ENCODE peak calls at places on chromosomes 11 and 22, in four cellular contexts. B is foreskin keratinocyte; V is CD4-positive, alpha-beta T cell; H is right atrium auricular region. N is an unnamed sample.

GRCh38 chr11:124763156-124763947 is 1.3 kb upstream of the ESAM start:
- DNase-seq in B (no peak), V (peak), H (no peak), N (peak)

GRCh38 chr11:10654211-10655150 is 39.1 kb downstream of the IRAG1 start:
- DNase-seq in B (peak), V (no peak), H (no peak), N (no peak)

GRCh38 chr11:28169816-28170215 is 61.6 kb downstream of the METTL15 start:
- DNase-seq in B (no peak), V (no peak), H (no peak), N (no peak)

GRCh38 chr11:76391039-76391438 is 9.9 kb downstream of the GVQW3 start:
- DNase-seq in B (no peak), V (no peak), H (no peak), N (no peak)

GRCh38 chr11:104678408-104678807 is 219.9 kb downstream of the CASP12 start:
- DNase-seq in B (peak), V (no peak), H (no peak), N (no peak)

GRCh38 chr11:134074766-134075165 is 5.9 kb downstream of the JAM3 start:
- DNase-seq in B (no peak), V (no peak), H (no peak), N (no peak)

GRCh38 chr11:78684377-78684776 is 109.7 kb upstream of the NARS2 start:
- DNase-seq in B (no peak), V (no peak), H (no peak), N (no peak)

GRCh38 chr11:120023120-120023519 is 114.8 kb downstream of the TRIM29 start:
- DNase-seq in B (no peak), V (no peak), H (no peak), N (no peak)

GRCh38 chr11:95132956-95133355 is 43.3 kb downstream of the ENDOD1 start:
- DNase-seq in B (no peak), V (no peak), H (no peak), N (no peak)

GRCh38 chr11:35402751-35403454 is 16.5 kb downstream of the SLC1A2 start:
- DNase-seq in B (no peak), V (no peak), H (no peak), N (no peak)

GRCh38 chr22:41285441-41285819 is 557 bp downstream of the RANGAP1 start:
- DNase-seq in B (peak), V (peak), H (peak), N (peak)

GRCh38 chr11:98549571-98549970 is 471.2 kb upstream of the CNTN5 start:
- DNase-seq in B (no peak), V (no peak), H (no peak), N (no peak)

GRCh38 chr22:37544955-37545702 is 15.2 kb upstream of the CDC42EP1 start:
- DNase-seq in B (no peak), V (peak), H (peak), N (peak)

GRCh38 chr11:71209181-71209580 is 43.2 kb downstream of the SHANK2 start:
- DNase-seq in B (no peak), V (no peak), H (no peak), N (no peak)

GRCh38 chr11:12449961-12450715 is 72.8 kb downstream of the PARVA start:
- DNase-seq in B (peak), V (no peak), H (no peak), N (no peak)

GRCh38 chr22:25153961-25154685 is 45.5 kb upstream of the CRYBB3 start:
- DNase-seq in B (peak), V (no peak), H (peak), N (no peak)

GRCh38 chr11:9688716-9689511 is 25.0 kb downstream of the SWAP70 start:
- DNase-seq in B (peak), V (no peak), H (no peak), N (no peak)

GRCh38 chr22:44595841-44596341 is 97.9 kb upstream of the RTL6 start:
- DNase-seq in B (no peak), V (no peak), H (no peak), N (no peak)

GRCh38 chr11:76788661-76789442 is 5.7 kb downstream of the TSKU start:
- DNase-seq in B (peak), V (no peak), H (no peak), N (no peak)

GRCh38 chr11:27699926-27700350 is 317 bp downstream of the BDNF start:
- DNase-seq in B (no peak), V (no peak), H (no peak), N (no peak)

GRCh38 chr11:107494036-107494435 is 36.4 kb upstream of the CWF19L2 start:
- DNase-seq in B (no peak), V (no peak), H (no peak), N (no peak)

GRCh38 chr11:87462171-87462570 is 424.4 kb downstream of the TMEM135 start:
- DNase-seq in B (no peak), V (no peak), H (no peak), N (no peak)

GRCh38 chr11:35734669-35735068 is 72.1 kb downstream of the TRIM44 start:
- DNase-seq in B (no peak), V (no peak), H (no peak), N (no peak)

GRCh38 chr11:85029964-85030363 is 597.2 kb downstream of the DLG2 start:
- DNase-seq in B (peak), V (no peak), H (no peak), N (no peak)

GRCh38 chr11:61439615-61440014 is 9.7 kb downstream of the SDHAF2 start:
- DNase-seq in B (no peak), V (no peak), H (no peak), N (no peak)

GRCh38 chr22:41022470-41023298 is 69.7 kb upstream of the EP300 start:
- DNase-seq in B (peak), V (peak), H (peak), N (peak)

GRCh38 chr11:119459293-119459976 is 36.5 kb upstream of the THY1 start:
- DNase-seq in B (no peak), V (no peak), H (no peak), N (no peak)

GRCh38 chr11:62025429-62026105 is 58.1 kb upstream of the FTH1 start:
- DNase-seq in B (peak), V (peak), H (peak), N (peak)

GRCh38 chr11:121091492-121092179 is 9.4 kb upstream of the TECTA start:
- DNase-seq in B (no peak), V (no peak), H (no peak), N (no peak)

GRCh38 chr22:47047321-47048122 is 285.1 kb downstream of the TBC1D22A start:
- DNase-seq in B (no peak), V (no peak), H (no peak), N (no peak)

GRCh38 chr11:100752371-100753073 is 65.4 kb downstream of the ARHGAP42 start:
- DNase-seq in B (no peak), V (no peak), H (no peak), N (no peak)

GRCh38 chr22:24176630-24177029 is 4.7 kb upstream of the SUSD2 start:
- DNase-seq in B (no peak), V (no peak), H (peak), N (no peak)

GRCh38 chr11:30521297-30522071 is 64.7 kb downstream of the MPPED2 start:
- DNase-seq in B (no peak), V (no peak), H (no peak), N (no peak)

GRCh38 chr11:59429924-59430516 is 3.8 kb upstream of the OR5A2 start:
- DNase-seq in B (peak), V (peak), H (no peak), N (no peak)

DNA sequence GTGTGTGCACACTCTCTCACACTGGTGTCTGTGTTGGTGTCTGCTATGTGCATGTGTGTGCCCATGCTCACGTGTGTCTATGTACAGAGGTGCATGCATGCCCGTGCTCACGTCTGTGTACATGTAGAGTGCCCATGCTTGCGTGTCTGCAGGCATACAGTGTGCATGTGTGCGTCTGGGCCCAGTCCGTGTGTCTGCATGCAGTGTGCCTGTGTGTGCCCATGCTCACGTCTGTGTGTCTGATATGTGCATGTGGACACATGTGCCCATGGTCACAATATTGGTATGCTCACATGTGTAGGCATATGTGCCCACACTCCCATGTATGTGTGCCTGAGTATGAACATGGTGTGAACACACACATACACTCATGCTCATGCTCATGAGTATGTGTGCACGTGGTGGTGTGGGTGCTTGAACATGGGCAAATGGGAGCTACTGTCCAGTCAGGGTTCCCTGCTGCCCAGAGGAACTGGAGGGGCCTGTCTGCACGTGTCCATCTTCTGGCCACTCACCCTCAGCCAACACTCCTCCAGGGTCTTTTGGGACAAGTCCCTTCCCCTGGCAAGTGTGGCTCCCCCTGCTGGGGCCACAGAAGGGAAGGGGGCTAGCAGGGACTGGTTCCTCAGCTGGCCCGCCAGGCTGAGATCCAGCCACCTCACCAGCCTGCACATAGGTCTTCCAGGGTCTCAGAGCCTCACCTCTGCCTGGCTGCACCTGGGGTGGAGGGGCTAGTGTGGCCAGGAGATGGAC is 7.3 kb upstream of the TBX1 start:
- DNase-seq in B (no peak), V (no peak), H (no peak), N (no peak)
- TF ChIP-seq CTCF in B (peak), V (no peak), H (no peak), N (no peak)

GRCh38 chr22:27798526-27799333 is 2.8 kb downstream of the MN1 start:
- DNase-seq in B (no peak), V (no peak), H (no peak), N (no peak)

GRCh38 chr22:27796829-27797792 is 4.4 kb downstream of the MN1 start:
- DNase-seq in B (no peak), V (no peak), H (no peak), N (no peak)

GRCh38 chr22:27796118-27796517 is 5.4 kb downstream of the MN1 start:
- DNase-seq in B (no peak), V (no peak), H (no peak), N (no peak)

GRCh38 chr22:27799334-27800249 is 2.0 kb downstream of the MN1 start:
- DNase-seq in B (no peak), V (no peak), H (no peak), N (no peak)

DNA sequence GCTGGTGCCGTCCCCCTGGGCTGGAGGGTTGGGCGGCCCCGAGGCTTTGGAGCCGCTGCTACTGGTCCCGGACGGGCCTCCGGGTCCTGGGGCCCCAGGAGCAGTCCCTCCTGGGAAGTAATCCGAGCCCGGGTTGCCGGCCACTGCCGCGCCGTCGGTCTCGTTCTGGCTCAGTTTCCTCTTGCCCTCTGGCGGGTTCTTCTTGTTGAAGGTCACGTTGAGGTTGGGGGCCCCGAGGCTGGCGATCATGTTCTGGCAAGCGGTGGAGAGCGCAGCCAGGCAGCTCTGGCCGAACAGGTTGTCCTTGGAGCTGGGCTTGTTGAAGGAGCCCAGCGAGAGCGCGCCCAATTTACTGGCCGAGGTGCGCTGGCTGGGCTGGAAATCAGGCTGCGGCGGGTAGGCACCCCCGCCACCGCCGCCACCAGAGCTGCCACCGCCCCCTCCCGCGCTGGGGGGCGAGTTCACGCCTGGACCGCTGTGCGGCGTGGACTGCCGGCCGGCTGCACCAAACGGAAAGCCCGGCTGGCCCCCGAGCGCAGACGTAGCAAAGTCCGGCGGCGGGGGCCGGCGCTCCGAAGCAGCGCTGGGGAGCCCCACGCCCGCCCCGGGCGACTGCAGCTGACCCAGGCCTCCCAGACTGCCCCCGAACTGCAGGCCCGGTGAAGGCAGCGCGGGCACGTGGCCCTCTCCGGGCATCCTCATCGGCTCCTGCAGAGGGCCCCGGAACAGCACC is 3.6 kb downstream of the MN1 start:
- DNase-seq in B (no peak), V (no peak), H (no peak), N (no peak)
- TF ChIP-seq CTCF in B (no peak), V (no peak), H (peak), N (no peak)

DNA sequence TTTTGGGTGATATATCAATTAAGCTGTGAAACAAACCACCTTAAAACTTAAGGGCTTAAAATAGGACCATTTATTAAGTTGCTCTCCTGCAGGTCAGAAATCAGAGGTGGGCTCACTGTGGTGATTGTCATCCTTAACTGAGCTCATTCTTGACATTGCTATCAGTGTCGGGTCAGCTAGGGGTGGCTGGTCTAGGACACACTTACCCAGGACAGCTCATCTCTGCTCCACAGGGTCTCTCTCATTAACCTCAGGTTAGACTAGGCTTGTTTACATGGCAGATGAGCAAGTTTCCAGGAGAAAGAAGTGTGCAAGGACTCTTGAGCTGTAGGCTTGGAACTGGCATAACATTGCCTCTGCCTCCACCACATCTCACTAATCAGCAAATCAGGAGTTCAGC is 601.0 kb upstream of the RAG2 start:
- DNase-seq in B (no peak), V (no peak), H (no peak), N (no peak)
- TF ChIP-seq CTCF in B (no peak), V (no peak), H (no peak), N (no peak)

GRCh38 chr11:113373306-113373705 is 14.3 kb upstream of the ANKK1 start:
- DNase-seq in B (peak), V (no peak), H (no peak), N (no peak)

GRCh38 chr11:113370634-113371033 is 16.9 kb upstream of the ANKK1 start:
- DNase-seq in B (no peak), V (no peak), H (no peak), N (no peak)

GRCh38 chr11:113373981-113374560 is 13.5 kb upstream of the ANKK1 start:
- DNase-seq in B (no peak), V (no peak), H (no peak), N (no peak)

GRCh38 chr11:113369411-113369810 is 18.2 kb upstream of the ANKK1 start:
- DNase-seq in B (no peak), V (no peak), H (no peak), N (no peak)

GRCh38 chr11:113372317-113372716 is 15.3 kb upstream of the ANKK1 start:
- DNase-seq in B (no peak), V (no peak), H (no peak), N (no peak)
- TF ChIP-seq CTCF in B (peak), V (no peak), H (no peak), N (no peak)

DNA sequence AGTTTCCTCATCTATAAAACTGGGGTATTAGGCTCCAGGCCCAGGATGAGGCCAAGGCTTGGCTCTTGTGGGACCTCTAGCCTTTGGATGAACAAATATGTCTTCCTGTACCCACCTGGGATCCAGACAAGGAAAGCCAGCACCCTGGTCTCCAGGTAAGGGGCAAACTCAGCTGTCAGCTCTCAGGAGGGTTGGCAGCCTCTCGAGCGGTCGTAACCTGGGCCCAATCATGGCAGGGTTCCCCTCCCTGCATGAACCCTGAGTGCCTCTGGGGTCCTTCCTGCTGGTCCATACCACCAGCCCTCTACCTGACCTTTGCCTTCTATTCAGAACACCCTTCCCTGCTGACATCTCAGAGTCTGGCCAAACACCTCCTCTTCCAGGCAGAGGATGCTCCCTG is 19.6 kb downstream of the SLC22A12 start:
- DNase-seq in B (no peak), V (no peak), H (no peak), N (no peak)
- TF ChIP-seq CTCF in B (no peak), V (no peak), H (no peak), N (no peak)

GRCh38 chr22:28442951-28443876 is 236.4 kb downstream of the TTC28 start:
- DNase-seq in B (no peak), V (no peak), H (peak), N (no peak)

GRCh38 chr22:28440517-28441366 is 238.9 kb downstream of the TTC28 start:
- DNase-seq in B (no peak), V (no peak), H (no peak), N (no peak)

GRCh38 chr22:28444659-28445058 is 235.0 kb downstream of the TTC28 start:
- DNase-seq in B (no peak), V (no peak), H (no peak), N (no peak)

GRCh38 chr22:28441720-28442263 is 237.8 kb downstream of the TTC28 start:
- DNase-seq in B (no peak), V (no peak), H (no peak), N (no peak)

DNA sequence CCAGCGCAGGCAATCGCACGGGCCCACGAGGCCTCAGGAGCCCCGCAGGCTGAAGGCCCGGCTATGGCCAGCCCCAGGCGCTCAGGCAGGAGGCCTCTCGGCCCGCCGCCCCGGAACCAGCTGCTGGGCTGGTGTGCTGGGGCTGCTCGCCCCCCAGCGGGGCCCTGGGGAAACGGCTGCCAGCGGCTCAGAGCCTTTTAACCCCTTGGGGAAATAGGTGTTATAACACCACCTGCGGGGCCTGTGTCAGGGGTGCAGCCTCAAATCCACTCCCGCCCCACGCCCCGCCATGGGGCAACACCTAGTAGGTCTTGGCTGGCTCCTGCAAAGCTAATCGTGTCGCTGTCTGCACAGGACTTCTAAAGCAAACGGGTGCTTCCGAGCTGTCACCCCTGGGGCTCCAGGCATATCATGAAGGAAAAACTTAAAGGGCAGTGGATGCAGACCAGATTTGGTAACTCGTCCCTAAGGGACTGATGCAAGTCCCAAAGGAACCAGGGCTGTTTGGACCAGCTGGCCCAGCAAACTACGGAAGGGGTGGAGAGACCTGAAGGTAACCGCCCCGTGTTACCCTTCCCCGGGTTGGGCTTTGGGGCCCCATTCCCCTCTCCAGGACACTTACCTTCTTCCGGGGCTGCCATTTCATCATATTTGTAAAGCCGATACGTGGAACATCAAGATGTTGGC is 237.2 kb downstream of the TTC28 start:
- DNase-seq in B (no peak), V (peak), H (peak), N (no peak)
- TF ChIP-seq CTCF in B (peak), V (peak), H (peak), N (no peak)

N was measured in omental fat pad.